ENCODE peak calls at places on chromosomes 12 and 14, in ten cellular contexts. M, Y, R, K, T, S, P, O, E and N are unnamed samples.

GRCh38 chr14:23641180-23641914 is 5.2 kb downstream of the DHRS2 start:
- DNase-seq in S (no peak), Y (no peak), M (no peak), T (no peak), K (no peak), E (no peak), R (no peak), P (no peak), O (no peak), N (no peak)

GRCh38 chr12:128820723-128821432 is 2.9 kb downstream of the SLC15A4 start:
- DNase-seq in P (no peak), Y (no peak), E (no peak), S (no peak), M (peak; percentile 44), O (peak; percentile 88), K (no peak), R (no peak), T (no peak), N (peak; percentile 43)

GRCh38 chr12:78149459-78149858 is 318.8 kb downstream of the NAV3 start:
- DNase-seq in Y (no peak), T (no peak), M (no peak), S (no peak), E (no peak), P (no peak), K (no peak), R (no peak), O (no peak), N (no peak)

GRCh38 chr14:37858733-37859132 is 263.3 kb downstream of the TTC6 start:
- DNase-seq in Y (no peak), T (no peak), R (no peak), E (no peak), M (no peak), K (no peak), S (no peak), P (no peak), O (no peak), N (no peak)

GRCh38 chr14:56331815-56332214 is 213.6 kb downstream of the PELI2 start:
- DNase-seq in E (no peak), T (no peak), R (no peak), Y (no peak), O (no peak), M (no peak), S (no peak), K (no peak), P (no peak), N (peak; percentile 66)

GRCh38 chr12:118544569-118544968 is 168.2 kb downstream of the SUDS3 start:
- DNase-seq in T (peak; percentile 61), P (peak; percentile 6), K (peak; percentile 64), S (no peak), E (peak; percentile 59), R (no peak), Y (peak; percentile 70), M (no peak), O (no peak), N (no peak)

GRCh38 chr12:2008677-2009076 is 4.4 kb upstream of the DCP1B start:
- DNase-seq in O (no peak), R (no peak), P (no peak), T (no peak), Y (no peak), K (no peak), E (no peak), M (no peak), S (no peak), N (no peak)

GRCh38 chr12:6688543-6688999 is 604 bp downstream of the ZNF384 start:
- DNase-seq in K (peak; percentile 2), P (peak; percentile 30), M (peak; percentile 49), Y (no peak), O (peak; percentile 36), R (no peak), E (no peak), S (peak; percentile 62), T (no peak), N (no peak)

GRCh38 chr12:19946549-19946948 is 421.8 kb upstream of the PDE3A start:
- DNase-seq in E (peak; percentile 97), O (no peak), M (no peak), R (no peak), T (peak; percentile 92), K (peak; percentile 97), Y (no peak), P (peak; percentile 15), S (no peak), N (no peak)

GRCh38 chr12:95815635-95816212 is 25.2 kb upstream of the NTN4 start:
- DNase-seq in T (no peak), R (no peak), S (no peak), M (no peak), Y (no peak), O (no peak), K (no peak), P (no peak), E (peak; percentile 70), N (no peak)

GRCh38 chr12:68482660-68483059 is 128.0 kb upstream of the RAP1B start:
- DNase-seq in P (no peak), R (no peak), O (no peak), S (no peak), M (no peak), E (no peak), Y (no peak), K (no peak), T (no peak), N (peak; percentile 60)

GRCh38 chr12:100142851-100143559 is at the start of gene BLTP3B:
- DNase-seq in P (peak; percentile 93), E (peak; percentile 78), M (peak; percentile 94), O (peak; percentile 88), R (peak; percentile 88), S (peak; percentile 79), Y (peak; percentile 54), K (peak; percentile 77), T (peak; percentile 74), N (peak; percentile 92)

GRCh38 chr12:100141998-100142850 is 450 bp downstream of the BLTP3B start:
- DNase-seq in R (no peak), K (peak; percentile 18), M (peak; percentile 75), P (peak; percentile 48), O (peak; percentile 41), Y (no peak), S (no peak), E (no peak), T (peak; percentile 8), N (peak; percentile 44)

GRCh38 chr12:100141666-100141997 is 1.0 kb downstream of the BLTP3B start:
- DNase-seq in S (no peak), Y (peak; percentile 32), P (no peak), T (peak; percentile 80), R (no peak), E (peak; percentile 93), K (peak; percentile 79), M (no peak), O (peak; percentile 73), N (peak; percentile 20)

GRCh38 chr12:100133200-100133599 is 9.5 kb downstream of the BLTP3B start:
- DNase-seq in P (no peak), R (no peak), E (no peak), Y (no peak), K (no peak), O (no peak), T (no peak), S (no peak), M (no peak), N (no peak)

GRCh38 chr12:100138048-100138907 is 4.4 kb downstream of the BLTP3B start:
- DNase-seq in Y (no peak), O (peak; percentile 22), P (no peak), R (no peak), M (no peak), K (peak; percentile 16), E (peak; percentile 42), S (no peak), T (peak; percentile 23), N (no peak)
- TF ChIP-seq CTCF in Y (peak; percentile 45), O (peak; percentile 37), P (peak; percentile 24), R (no peak), M (no peak), K (peak; percentile 53), E (peak; percentile 39), S (peak; percentile 14), T (no peak), N (peak; percentile 58)

DNA sequence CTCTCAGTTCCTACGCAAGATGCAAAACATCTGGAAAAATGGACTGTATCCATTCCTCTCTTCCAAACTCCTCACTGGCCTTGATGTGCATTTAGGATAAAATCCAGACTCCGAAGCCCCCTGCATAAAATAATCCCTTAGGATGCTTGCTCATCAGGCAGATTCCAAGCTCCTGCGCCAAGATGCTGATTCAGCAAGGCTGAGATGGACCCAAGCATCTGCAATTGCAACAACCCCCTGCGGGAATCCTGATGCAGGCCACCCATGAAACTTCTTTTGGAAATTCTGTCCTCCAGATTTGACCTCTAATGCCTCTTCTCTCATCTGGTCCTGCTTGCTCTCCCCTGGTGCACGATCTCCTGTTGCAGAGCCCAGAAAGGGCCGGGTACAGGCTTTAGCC is 81.5 kb downstream of the SPRING1 start:
- DNase-seq in E (no peak), Y (no peak), P (no peak), R (no peak), M (no peak), O (no peak), S (no peak), T (no peak), K (no peak), N (no peak)
- TF ChIP-seq CTCF in E (no peak), Y (no peak), P (no peak), R (no peak), M (no peak), O (no peak), S (no peak), T (no peak), K (no peak), N (no peak)

GRCh38 chr14:103504991-103505565 is 17.6 kb downstream of the CKB start:
- DNase-seq in E (no peak), T (no peak), M (no peak), Y (no peak), K (no peak), S (no peak), R (no peak), O (peak; percentile 5), P (no peak), N (no peak)
- TF ChIP-seq CTCF in E (peak; percentile 15), T (peak; percentile 2), M (no peak), Y (no peak), K (peak; percentile 41), S (no peak), R (no peak), O (no peak), P (no peak), N (peak; percentile 23)

GRCh38 chr12:90393089-90393488 is 561.9 kb downstream of the CCER1 start:
- DNase-seq in M (no peak), O (no peak), Y (no peak), K (no peak), T (no peak), E (no peak), P (no peak), R (no peak), S (no peak), N (no peak)

GRCh38 chr12:90398437-90398836 is 556.5 kb downstream of the CCER1 start:
- DNase-seq in E (no peak), Y (no peak), O (no peak), M (no peak), K (no peak), S (no peak), R (no peak), T (no peak), P (no peak), N (no peak)

GRCh38 chr12:90390947-90391346 is 564.0 kb downstream of the CCER1 start:
- DNase-seq in R (no peak), E (no peak), Y (no peak), T (no peak), K (no peak), M (no peak), S (no peak), O (no peak), P (no peak), N (no peak)

GRCh38 chr12:90396556-90396955 is 558.4 kb downstream of the CCER1 start:
- DNase-seq in T (no peak), O (no peak), E (no peak), M (no peak), P (no peak), K (no peak), S (no peak), Y (no peak), R (no peak), N (no peak)

GRCh38 chr12:90393654-90394053 is 561.3 kb downstream of the CCER1 start:
- DNase-seq in K (no peak), T (no peak), M (no peak), S (no peak), R (no peak), O (no peak), E (no peak), Y (no peak), P (no peak), N (no peak)
- TF ChIP-seq CTCF in K (no peak), T (no peak), M (no peak), S (no peak), R (no peak), O (no peak), E (no peak), Y (no peak), P (no peak), N (no peak)